ENCODE peak calls at places on chromosomes 5 and 9, in eight cellular contexts. Q, I, H, K, T, Z, U and V are unnamed samples.

GRCh38 chr5:2103940-2104339 is 221.2 kb upstream of the IRX4 start:
- DNase-seq in Q (no peak), I (peak; percentile 53), H (no peak), K (peak; percentile 67), T (no peak), Z (no peak), U (no peak), V (no peak)

GRCh38 chr5:133220851-133221674 is 169.2 kb downstream of the HSPA4 start:
- DNase-seq in Q (no peak), I (no peak), H (no peak), K (no peak), T (no peak), Z (no peak), U (no peak), V (no peak)

GRCh38 chr5:76368941-76369340 is 34.1 kb upstream of the IQGAP2 start:
- DNase-seq in Q (no peak), I (no peak), H (no peak), K (no peak), T (no peak), Z (no peak), U (no peak), V (no peak)

GRCh38 chr9:29349050-29349449 is 1775.8 kb upstream of the C9orf72 start:
- DNase-seq in Q (no peak), I (peak; percentile 5), H (no peak), K (no peak), T (no peak), Z (no peak), U (no peak), V (no peak)

GRCh38 chr5:105836906-105837305 is 1833.8 kb downstream of the EFNA5 start:
- DNase-seq in Q (no peak), I (no peak), H (no peak), K (no peak), T (no peak), Z (no peak), U (no peak), V (no peak)

GRCh38 chr9:114735732-114736131 is 53.7 kb upstream of the TEX48 start:
- DNase-seq in Q (no peak), I (no peak), H (no peak), K (no peak), T (no peak), Z (no peak), U (no peak), V (no peak)

GRCh38 chr5:107068782-107069181 is 602.0 kb downstream of the EFNA5 start:
- DNase-seq in Q (no peak), I (no peak), H (no peak), K (no peak), T (no peak), Z (no peak), U (no peak), V (no peak)

GRCh38 chr5:176738851-176739250 is 71.5 kb upstream of the UNC5A start:
- DNase-seq in Q (no peak), I (no peak), H (no peak), K (no peak), T (no peak), Z (no peak), U (no peak), V (no peak)

GRCh38 chr5:127699416-127699815 is 3.8 kb upstream of the CCDC192 start:
- DNase-seq in Q (no peak), I (no peak), H (no peak), K (no peak), T (no peak), Z (no peak), U (no peak), V (no peak)

GRCh38 chr5:172905771-172906170 is 53.5 kb upstream of the RPL26L1 start:
- DNase-seq in Q (no peak), I (no peak), H (no peak), K (no peak), T (no peak), Z (peak; percentile 70), U (no peak), V (no peak)

GRCh38 chr9:109498195-109499060 is at the start of gene PTPN3:
- DNase-seq in Q (no peak), I (no peak), H (no peak), K (no peak), T (no peak), Z (no peak), U (no peak), V (no peak)

GRCh38 chr9:35923927-35924763 is 14.9 kb downstream of the SPAAR start:
- DNase-seq in Q (no peak), I (peak; percentile 89), H (no peak), K (no peak), T (no peak), Z (no peak), U (no peak), V (no peak)